ENCODE peak calls at places on chromosomes 12 and 14, in nine cellular contexts. One of them, this sample, is unnamed. For H3K9me3, the result is how much of the 10 kb centered on the place peaks cover.

GRCh38 chr12:48118491-48118890 is 673 bp upstream of the PFKM start:
- DNase-seq in endothelial cell of umbilical vein: no peak
- DNase-seq in thoracic aorta: no peak
- DNase-seq in effector memory CD4-positive, alpha-beta T cell: no peak
- DNase-seq in SK-N-SH: no peak
- DNase-seq in aorta: no peak
- DNase-seq in neural progenitor cell: no peak
- DNase-seq in mesenchymal stem cell: peak
- DNase-seq in cardiac muscle cell: peak
- DNase-seq in this sample: peak

GRCh38 chr12:110039085-110039807 is 9.1 kb downstream of the C12orf76 start:
- DNase-seq in thoracic aorta: peak
- DNase-seq in aorta: no peak
- DNase-seq in effector memory CD4-positive, alpha-beta T cell: peak
- DNase-seq in SK-N-SH: no peak
- DNase-seq in endothelial cell of umbilical vein: peak
- DNase-seq in mesenchymal stem cell: peak
- DNase-seq in cardiac muscle cell: peak
- DNase-seq in neural progenitor cell: no peak
- DNase-seq in this sample: peak

GRCh38 chr12:94856324-94856723 is 147.2 kb downstream of the NDUFA12 start:
- DNase-seq in neural progenitor cell: no peak
- DNase-seq in SK-N-SH: no peak
- DNase-seq in cardiac muscle cell: no peak
- DNase-seq in mesenchymal stem cell: no peak
- DNase-seq in effector memory CD4-positive, alpha-beta T cell: no peak
- DNase-seq in endothelial cell of umbilical vein: no peak
- DNase-seq in aorta: no peak
- DNase-seq in thoracic aorta: no peak
- DNase-seq in this sample: no peak

GRCh38 chr12:70590051-70590450 is 47.2 kb downstream of the PTPRB start:
- DNase-seq in aorta: peak
- DNase-seq in neural progenitor cell: peak
- DNase-seq in cardiac muscle cell: peak
- DNase-seq in SK-N-SH: peak
- DNase-seq in effector memory CD4-positive, alpha-beta T cell: peak
- DNase-seq in thoracic aorta: peak
- DNase-seq in mesenchymal stem cell: peak
- DNase-seq in endothelial cell of umbilical vein: peak
- DNase-seq in this sample: peak

GRCh38 chr14:61875483-61875882 is 113.3 kb downstream of the SNAPC1 start:
- DNase-seq in SK-N-SH: no peak
- DNase-seq in effector memory CD4-positive, alpha-beta T cell: no peak
- DNase-seq in cardiac muscle cell: no peak
- DNase-seq in thoracic aorta: no peak
- DNase-seq in mesenchymal stem cell: no peak
- DNase-seq in neural progenitor cell: no peak
- DNase-seq in endothelial cell of umbilical vein: no peak
- DNase-seq in aorta: no peak
- DNase-seq in this sample: no peak

GRCh38 chr12:54393350-54393655 is 8.8 kb upstream of the ZNF385A start:
- DNase-seq in mesenchymal stem cell: no peak
- DNase-seq in SK-N-SH: no peak
- DNase-seq in effector memory CD4-positive, alpha-beta T cell: no peak
- DNase-seq in thoracic aorta: no peak
- DNase-seq in endothelial cell of umbilical vein: no peak
- DNase-seq in aorta: no peak
- DNase-seq in cardiac muscle cell: no peak
- DNase-seq in neural progenitor cell: peak
- DNase-seq in this sample: no peak

GRCh38 chr12:106743270-106743988 is 31.1 kb upstream of the RIC8B start:
- DNase-seq in neural progenitor cell: peak
- DNase-seq in SK-N-SH: no peak
- DNase-seq in thoracic aorta: no peak
- DNase-seq in mesenchymal stem cell: no peak
- DNase-seq in cardiac muscle cell: no peak
- DNase-seq in effector memory CD4-positive, alpha-beta T cell: no peak
- DNase-seq in endothelial cell of umbilical vein: no peak
- DNase-seq in aorta: no peak
- DNase-seq in this sample: no peak

GRCh38 chr12:117040496-117040895 is 58.7 kb downstream of the TESC start:
- DNase-seq in thoracic aorta: no peak
- DNase-seq in effector memory CD4-positive, alpha-beta T cell: no peak
- DNase-seq in neural progenitor cell: no peak
- DNase-seq in SK-N-SH: no peak
- DNase-seq in mesenchymal stem cell: no peak
- DNase-seq in aorta: no peak
- DNase-seq in cardiac muscle cell: no peak
- DNase-seq in endothelial cell of umbilical vein: no peak
- DNase-seq in this sample: no peak

GRCh38 chr14:90505531-90505930 is 108.7 kb downstream of the CALM1 start:
- DNase-seq in endothelial cell of umbilical vein: no peak
- DNase-seq in SK-N-SH: no peak
- DNase-seq in cardiac muscle cell: no peak
- DNase-seq in neural progenitor cell: no peak
- DNase-seq in thoracic aorta: no peak
- DNase-seq in aorta: peak
- DNase-seq in effector memory CD4-positive, alpha-beta T cell: no peak
- DNase-seq in mesenchymal stem cell: no peak
- DNase-seq in this sample: no peak

GRCh38 chr14:66119805-66120204 is 366.4 kb upstream of the CCDC196 start:
- DNase-seq in endothelial cell of umbilical vein: no peak
- DNase-seq in thoracic aorta: no peak
- DNase-seq in effector memory CD4-positive, alpha-beta T cell: no peak
- DNase-seq in SK-N-SH: no peak
- DNase-seq in cardiac muscle cell: no peak
- DNase-seq in mesenchymal stem cell: no peak
- DNase-seq in neural progenitor cell: no peak
- DNase-seq in aorta: no peak
- DNase-seq in this sample: no peak

GRCh38 chr12:82659343-82660207 is 27.1 kb upstream of the TMTC2 start:
- DNase-seq in mesenchymal stem cell: no peak
- DNase-seq in aorta: no peak
- DNase-seq in neural progenitor cell: no peak
- DNase-seq in effector memory CD4-positive, alpha-beta T cell: no peak
- DNase-seq in thoracic aorta: no peak
- DNase-seq in cardiac muscle cell: no peak
- DNase-seq in SK-N-SH: no peak
- DNase-seq in endothelial cell of umbilical vein: no peak
- DNase-seq in this sample: no peak

GRCh38 chr14:40336846-40337245 is 904.6 kb upstream of the FBXO33 start:
- DNase-seq in thoracic aorta: no peak
- DNase-seq in aorta: no peak
- DNase-seq in neural progenitor cell: no peak
- DNase-seq in effector memory CD4-positive, alpha-beta T cell: no peak
- DNase-seq in mesenchymal stem cell: no peak
- DNase-seq in cardiac muscle cell: no peak
- DNase-seq in SK-N-SH: no peak
- DNase-seq in endothelial cell of umbilical vein: no peak
- DNase-seq in this sample: no peak

GRCh38 chr12:113955109-113955970 is 10.8 kb downstream of the RBM19 start:
- DNase-seq in endothelial cell of umbilical vein: peak
- DNase-seq in thoracic aorta: no peak
- DNase-seq in mesenchymal stem cell: peak
- DNase-seq in neural progenitor cell: peak
- DNase-seq in aorta: no peak
- DNase-seq in effector memory CD4-positive, alpha-beta T cell: no peak
- DNase-seq in cardiac muscle cell: peak
- DNase-seq in SK-N-SH: peak
- DNase-seq in this sample: peak

GRCh38 chr14:90922141-90922540 is 105.9 kb upstream of the TTC7B start:
- DNase-seq in neural progenitor cell: no peak
- DNase-seq in SK-N-SH: no peak
- DNase-seq in effector memory CD4-positive, alpha-beta T cell: no peak
- DNase-seq in endothelial cell of umbilical vein: no peak
- DNase-seq in aorta: no peak
- DNase-seq in cardiac muscle cell: no peak
- DNase-seq in mesenchymal stem cell: no peak
- DNase-seq in thoracic aorta: no peak
- DNase-seq in this sample: no peak

GRCh38 chr12:5733136-5733755 is 211.8 kb downstream of the ANO2 start:
- DNase-seq in endothelial cell of umbilical vein: no peak
- DNase-seq in SK-N-SH: no peak
- DNase-seq in effector memory CD4-positive, alpha-beta T cell: no peak
- DNase-seq in cardiac muscle cell: no peak
- DNase-seq in mesenchymal stem cell: no peak
- DNase-seq in neural progenitor cell: no peak
- DNase-seq in thoracic aorta: no peak
- DNase-seq in aorta: no peak
- DNase-seq in this sample: peak

GRCh38 chr14:36478782-36479181 is 41.2 kb downstream of the NKX2-1 start:
- DNase-seq in neural progenitor cell: no peak
- DNase-seq in endothelial cell of umbilical vein: no peak
- DNase-seq in aorta: no peak
- DNase-seq in effector memory CD4-positive, alpha-beta T cell: no peak
- DNase-seq in SK-N-SH: no peak
- DNase-seq in cardiac muscle cell: no peak
- DNase-seq in mesenchymal stem cell: no peak
- DNase-seq in thoracic aorta: no peak
- DNase-seq in this sample: no peak

GRCh38 chr14:87066221-87066817 is 926.7 kb downstream of the GALC start:
- DNase-seq in neural progenitor cell: no peak
- DNase-seq in SK-N-SH: no peak
- DNase-seq in endothelial cell of umbilical vein: no peak
- DNase-seq in cardiac muscle cell: peak
- DNase-seq in mesenchymal stem cell: peak
- DNase-seq in effector memory CD4-positive, alpha-beta T cell: no peak
- DNase-seq in thoracic aorta: no peak
- DNase-seq in aorta: no peak
- DNase-seq in this sample: peak

GRCh38 chr14:90778468-90779255 is 37.6 kb downstream of the TTC7B start:
- DNase-seq in endothelial cell of umbilical vein: no peak
- DNase-seq in thoracic aorta: no peak
- DNase-seq in neural progenitor cell: no peak
- DNase-seq in effector memory CD4-positive, alpha-beta T cell: no peak
- DNase-seq in mesenchymal stem cell: no peak
- DNase-seq in aorta: no peak
- DNase-seq in SK-N-SH: no peak
- DNase-seq in cardiac muscle cell: no peak
- DNase-seq in this sample: no peak

GRCh38 chr12:109900752-109901580 is 892 bp downstream of the TCHP start:
- DNase-seq in endothelial cell of umbilical vein: peak
- DNase-seq in cardiac muscle cell: no peak
- DNase-seq in mesenchymal stem cell: peak
- DNase-seq in thoracic aorta: no peak
- DNase-seq in neural progenitor cell: peak
- DNase-seq in effector memory CD4-positive, alpha-beta T cell: no peak
- DNase-seq in aorta: no peak
- DNase-seq in SK-N-SH: peak
- DNase-seq in this sample: no peak

GRCh38 chr12:34361721-34362316 is 339.5 kb downstream of the ALG10 start:
- DNase-seq in neural progenitor cell: no peak
- DNase-seq in effector memory CD4-positive, alpha-beta T cell: no peak
- DNase-seq in SK-N-SH: no peak
- DNase-seq in cardiac muscle cell: no peak
- DNase-seq in aorta: no peak
- DNase-seq in thoracic aorta: no peak
- DNase-seq in mesenchymal stem cell: no peak
- DNase-seq in endothelial cell of umbilical vein: no peak
- DNase-seq in this sample: no peak
- H3K9me3 ChIP-seq in neural progenitor cell: under half
- H3K9me3 ChIP-seq in effector memory CD4-positive, alpha-beta T cell: under half
- H3K9me3 ChIP-seq in SK-N-SH: under half
- H3K9me3 ChIP-seq in cardiac muscle cell: under half
- H3K9me3 ChIP-seq in aorta: under half
- H3K9me3 ChIP-seq in thoracic aorta: under half
- H3K9me3 ChIP-seq in mesenchymal stem cell: under half
- H3K9me3 ChIP-seq in endothelial cell of umbilical vein: under half
- H3K9me3 ChIP-seq in this sample: under half

GRCh38 chr14:88552859-88553258 is 1.9 kb downstream of the PTPN21 start:
- DNase-seq in neural progenitor cell: no peak
- DNase-seq in effector memory CD4-positive, alpha-beta T cell: no peak
- DNase-seq in thoracic aorta: no peak
- DNase-seq in cardiac muscle cell: no peak
- DNase-seq in endothelial cell of umbilical vein: no peak
- DNase-seq in aorta: no peak
- DNase-seq in mesenchymal stem cell: no peak
- DNase-seq in SK-N-SH: no peak
- DNase-seq in this sample: no peak

GRCh38 chr14:88551936-88552565 is 2.8 kb downstream of the PTPN21 start:
- DNase-seq in endothelial cell of umbilical vein: peak
- DNase-seq in mesenchymal stem cell: peak
- DNase-seq in effector memory CD4-positive, alpha-beta T cell: no peak
- DNase-seq in aorta: no peak
- DNase-seq in cardiac muscle cell: peak
- DNase-seq in SK-N-SH: peak
- DNase-seq in neural progenitor cell: peak
- DNase-seq in thoracic aorta: no peak
- DNase-seq in this sample: peak

GRCh38 chr14:88553886-88554457 is 835 bp downstream of the PTPN21 start:
- DNase-seq in endothelial cell of umbilical vein: peak
- DNase-seq in SK-N-SH: no peak
- DNase-seq in effector memory CD4-positive, alpha-beta T cell: no peak
- DNase-seq in neural progenitor cell: no peak
- DNase-seq in cardiac muscle cell: peak
- DNase-seq in thoracic aorta: no peak
- DNase-seq in aorta: no peak
- DNase-seq in mesenchymal stem cell: peak
- DNase-seq in this sample: no peak

GRCh38 chr14:88550078-88550477 is 4.7 kb downstream of the PTPN21 start:
- DNase-seq in neural progenitor cell: no peak
- DNase-seq in thoracic aorta: no peak
- DNase-seq in cardiac muscle cell: no peak
- DNase-seq in SK-N-SH: no peak
- DNase-seq in endothelial cell of umbilical vein: no peak
- DNase-seq in mesenchymal stem cell: no peak
- DNase-seq in effector memory CD4-positive, alpha-beta T cell: no peak
- DNase-seq in aorta: no peak
- DNase-seq in this sample: no peak

GRCh38 chr14:88551094-88551870 is 3.5 kb downstream of the PTPN21 start:
- DNase-seq in cardiac muscle cell: peak
- DNase-seq in aorta: peak
- DNase-seq in thoracic aorta: no peak
- DNase-seq in SK-N-SH: peak
- DNase-seq in effector memory CD4-positive, alpha-beta T cell: no peak
- DNase-seq in endothelial cell of umbilical vein: peak
- DNase-seq in mesenchymal stem cell: peak
- DNase-seq in neural progenitor cell: peak
- DNase-seq in this sample: peak
- H3K4me3 ChIP-seq in cardiac muscle cell: peak
- H3K4me3 ChIP-seq in aorta: peak
- H3K4me3 ChIP-seq in thoracic aorta: peak
- H3K4me3 ChIP-seq in SK-N-SH: peak
- H3K4me3 ChIP-seq in effector memory CD4-positive, alpha-beta T cell: peak
- H3K4me3 ChIP-seq in endothelial cell of umbilical vein: peak
- H3K4me3 ChIP-seq in mesenchymal stem cell: peak
- H3K4me3 ChIP-seq in neural progenitor cell: peak
- H3K4me3 ChIP-seq in this sample: peak

GRCh38 chr14:101624579-101624978 is 63.3 kb downstream of the DIO3 start:
- DNase-seq in effector memory CD4-positive, alpha-beta T cell: no peak
- DNase-seq in aorta: no peak
- DNase-seq in neural progenitor cell: peak
- DNase-seq in mesenchymal stem cell: no peak
- DNase-seq in endothelial cell of umbilical vein: no peak
- DNase-seq in cardiac muscle cell: peak
- DNase-seq in thoracic aorta: no peak
- DNase-seq in SK-N-SH: no peak
- DNase-seq in this sample: no peak
- H3K9me3 ChIP-seq in effector memory CD4-positive, alpha-beta T cell: under half
- H3K9me3 ChIP-seq in aorta: under half
- H3K9me3 ChIP-seq in neural progenitor cell: under half
- H3K9me3 ChIP-seq in mesenchymal stem cell: under half
- H3K9me3 ChIP-seq in endothelial cell of umbilical vein: under half
- H3K9me3 ChIP-seq in cardiac muscle cell: under half
- H3K9me3 ChIP-seq in thoracic aorta: under half
- H3K9me3 ChIP-seq in SK-N-SH: under half
- H3K9me3 ChIP-seq in this sample: under half

GRCh38 chr12:9799961-9800360 is 27.3 kb upstream of the KLRF1 start:
- DNase-seq in neural progenitor cell: no peak
- DNase-seq in aorta: no peak
- DNase-seq in mesenchymal stem cell: no peak
- DNase-seq in thoracic aorta: no peak
- DNase-seq in cardiac muscle cell: no peak
- DNase-seq in endothelial cell of umbilical vein: no peak
- DNase-seq in effector memory CD4-positive, alpha-beta T cell: no peak
- DNase-seq in SK-N-SH: no peak
- DNase-seq in this sample: no peak
- H3K4me3 ChIP-seq in neural progenitor cell: no peak
- H3K4me3 ChIP-seq in aorta: no peak
- H3K4me3 ChIP-seq in mesenchymal stem cell: no peak
- H3K4me3 ChIP-seq in thoracic aorta: no peak
- H3K4me3 ChIP-seq in cardiac muscle cell: no peak
- H3K4me3 ChIP-seq in endothelial cell of umbilical vein: no peak
- H3K4me3 ChIP-seq in effector memory CD4-positive, alpha-beta T cell: no peak
- H3K4me3 ChIP-seq in SK-N-SH: no peak
- H3K4me3 ChIP-seq in this sample: no peak